ENCODE peak calls at places on chromosomes 6 and 20, in nine cellular contexts. One of them, this sample, is unnamed.

GRCh38 chr6:11042750-11043551 is 1.2 kb downstream of the ELOVL2 start:
- DNase-seq in CD4-positive, CD25-positive, alpha-beta regulatory T cell: no peak
- DNase-seq in AG09319: no peak
- DNase-seq in T-cell: no peak
- DNase-seq in heart right ventricle: peak
- DNase-seq in EL: peak
- DNase-seq in NCI-H2029: peak
- DNase-seq in mucosa of descending colon: no peak
- DNase-seq in NCI-H1105 treated with DMSO at 0.1 percent for 48 hours: peak
- DNase-seq in this sample: no peak

GRCh38 chr6:26175033-26175427 is 87.8 kb downstream of the HFE start:
- DNase-seq in mucosa of descending colon: no peak
- DNase-seq in AG09319: no peak
- DNase-seq in heart right ventricle: no peak
- DNase-seq in EL: no peak
- DNase-seq in T-cell: no peak
- DNase-seq in NCI-H2029: no peak
- DNase-seq in CD4-positive, CD25-positive, alpha-beta regulatory T cell: no peak
- DNase-seq in NCI-H1105 treated with DMSO at 0.1 percent for 48 hours: no peak
- DNase-seq in this sample: no peak

GRCh38 chr20:4894981-4895381 is 106.3 kb downstream of the SLC23A2 start:
- DNase-seq in T-cell: no peak
- DNase-seq in NCI-H2029: no peak
- DNase-seq in heart right ventricle: no peak
- DNase-seq in mucosa of descending colon: no peak
- DNase-seq in CD4-positive, CD25-positive, alpha-beta regulatory T cell: no peak
- DNase-seq in AG09319: no peak
- DNase-seq in NCI-H1105 treated with DMSO at 0.1 percent for 48 hours: no peak
- DNase-seq in EL: no peak
- DNase-seq in this sample: no peak

GRCh38 chr20:9408422-9409300 is 105.7 kb upstream of the LAMP5 start:
- DNase-seq in AG09319: no peak
- DNase-seq in NCI-H2029: peak
- DNase-seq in heart right ventricle: no peak
- DNase-seq in T-cell: no peak
- DNase-seq in CD4-positive, CD25-positive, alpha-beta regulatory T cell: no peak
- DNase-seq in EL: peak
- DNase-seq in mucosa of descending colon: no peak
- DNase-seq in NCI-H1105 treated with DMSO at 0.1 percent for 48 hours: peak
- DNase-seq in this sample: no peak

GRCh38 chr6:89640804-89641203 is 2.3 kb upstream of the LYRM2 start:
- DNase-seq in AG09319: no peak
- DNase-seq in T-cell: no peak
- DNase-seq in heart right ventricle: no peak
- DNase-seq in CD4-positive, CD25-positive, alpha-beta regulatory T cell: no peak
- DNase-seq in NCI-H1105 treated with DMSO at 0.1 percent for 48 hours: no peak
- DNase-seq in mucosa of descending colon: no peak
- DNase-seq in NCI-H2029: no peak
- DNase-seq in EL: peak
- DNase-seq in this sample: no peak

GRCh38 chr6:107690864-107691661 is 133.1 kb downstream of the SCML4 start:
- DNase-seq in NCI-H2029: no peak
- DNase-seq in EL: peak
- DNase-seq in mucosa of descending colon: no peak
- DNase-seq in NCI-H1105 treated with DMSO at 0.1 percent for 48 hours: no peak
- DNase-seq in heart right ventricle: peak
- DNase-seq in AG09319: peak
- DNase-seq in T-cell: no peak
- DNase-seq in CD4-positive, CD25-positive, alpha-beta regulatory T cell: no peak
- DNase-seq in this sample: no peak

GRCh38 chr6:138795809-138796469 is at the start of gene ECT2L:
- DNase-seq in NCI-H1105 treated with DMSO at 0.1 percent for 48 hours: peak
- DNase-seq in heart right ventricle: peak
- DNase-seq in AG09319: peak
- DNase-seq in NCI-H2029: no peak
- DNase-seq in CD4-positive, CD25-positive, alpha-beta regulatory T cell: no peak
- DNase-seq in T-cell: no peak
- DNase-seq in mucosa of descending colon: peak
- DNase-seq in EL: peak
- DNase-seq in this sample: no peak

GRCh38 chr6:11204987-11205386 is 27.5 kb downstream of the NEDD9 start:
- DNase-seq in mucosa of descending colon: no peak
- DNase-seq in T-cell: no peak
- DNase-seq in CD4-positive, CD25-positive, alpha-beta regulatory T cell: no peak
- DNase-seq in EL: no peak
- DNase-seq in heart right ventricle: no peak
- DNase-seq in NCI-H1105 treated with DMSO at 0.1 percent for 48 hours: no peak
- DNase-seq in AG09319: no peak
- DNase-seq in NCI-H2029: no peak
- DNase-seq in this sample: no peak

GRCh38 chr6:110811187-110811586 is 4.1 kb downstream of the CDK19 start:
- DNase-seq in mucosa of descending colon: no peak
- DNase-seq in CD4-positive, CD25-positive, alpha-beta regulatory T cell: no peak
- DNase-seq in heart right ventricle: no peak
- DNase-seq in AG09319: no peak
- DNase-seq in NCI-H1105 treated with DMSO at 0.1 percent for 48 hours: no peak
- DNase-seq in T-cell: no peak
- DNase-seq in NCI-H2029: no peak
- DNase-seq in EL: no peak
- DNase-seq in this sample: no peak

GRCh38 chr6:134111062-134111677 is 58.7 kb upstream of the SLC2A12 start:
- DNase-seq in AG09319: peak
- DNase-seq in NCI-H1105 treated with DMSO at 0.1 percent for 48 hours: peak
- DNase-seq in mucosa of descending colon: no peak
- DNase-seq in EL: peak
- DNase-seq in heart right ventricle: peak
- DNase-seq in T-cell: no peak
- DNase-seq in NCI-H2029: no peak
- DNase-seq in CD4-positive, CD25-positive, alpha-beta regulatory T cell: peak
- DNase-seq in this sample: peak

GRCh38 chr20:49278817-49279676 is 1.2 kb upstream of the ZNFX1 start:
- DNase-seq in NCI-H1105 treated with DMSO at 0.1 percent for 48 hours: peak
- DNase-seq in NCI-H2029: no peak
- DNase-seq in mucosa of descending colon: peak
- DNase-seq in AG09319: no peak
- DNase-seq in heart right ventricle: no peak
- DNase-seq in T-cell: no peak
- DNase-seq in EL: peak
- DNase-seq in CD4-positive, CD25-positive, alpha-beta regulatory T cell: peak
- DNase-seq in this sample: no peak

GRCh38 chr6:21393426-21394165 is 200.0 kb upstream of the SOX4 start:
- DNase-seq in NCI-H2029: no peak
- DNase-seq in EL: no peak
- DNase-seq in mucosa of descending colon: no peak
- DNase-seq in CD4-positive, CD25-positive, alpha-beta regulatory T cell: no peak
- DNase-seq in T-cell: no peak
- DNase-seq in NCI-H1105 treated with DMSO at 0.1 percent for 48 hours: no peak
- DNase-seq in AG09319: no peak
- DNase-seq in heart right ventricle: no peak
- DNase-seq in this sample: no peak

GRCh38 chr6:144379356-144379755 is 94.2 kb downstream of the UTRN start:
- DNase-seq in NCI-H2029: no peak
- DNase-seq in heart right ventricle: no peak
- DNase-seq in CD4-positive, CD25-positive, alpha-beta regulatory T cell: no peak
- DNase-seq in mucosa of descending colon: no peak
- DNase-seq in NCI-H1105 treated with DMSO at 0.1 percent for 48 hours: no peak
- DNase-seq in T-cell: no peak
- DNase-seq in AG09319: no peak
- DNase-seq in EL: peak
- DNase-seq in this sample: no peak

GRCh38 chr20:16020971-16021370 is 552.3 kb downstream of the KIF16B start:
- DNase-seq in T-cell: no peak
- DNase-seq in NCI-H1105 treated with DMSO at 0.1 percent for 48 hours: no peak
- DNase-seq in mucosa of descending colon: no peak
- DNase-seq in AG09319: no peak
- DNase-seq in CD4-positive, CD25-positive, alpha-beta regulatory T cell: no peak
- DNase-seq in heart right ventricle: no peak
- DNase-seq in NCI-H2029: no peak
- DNase-seq in EL: peak
- DNase-seq in this sample: no peak

GRCh38 chr6:25684565-25684964 is 32.5 kb downstream of the SCGN start:
- DNase-seq in EL: no peak
- DNase-seq in T-cell: no peak
- DNase-seq in heart right ventricle: no peak
- DNase-seq in mucosa of descending colon: no peak
- DNase-seq in NCI-H2029: no peak
- DNase-seq in NCI-H1105 treated with DMSO at 0.1 percent for 48 hours: no peak
- DNase-seq in AG09319: no peak
- DNase-seq in CD4-positive, CD25-positive, alpha-beta regulatory T cell: no peak
- DNase-seq in this sample: no peak

GRCh38 chr6:28269492-28269891 is 2.5 kb downstream of the ZSCAN26 start:
- DNase-seq in EL: peak
- DNase-seq in AG09319: no peak
- DNase-seq in NCI-H1105 treated with DMSO at 0.1 percent for 48 hours: no peak
- DNase-seq in heart right ventricle: no peak
- DNase-seq in CD4-positive, CD25-positive, alpha-beta regulatory T cell: no peak
- DNase-seq in T-cell: no peak
- DNase-seq in NCI-H2029: no peak
- DNase-seq in mucosa of descending colon: no peak
- DNase-seq in this sample: no peak

GRCh38 chr20:35768731-35769664 is 2.8 kb upstream of the PHF20 start:
- DNase-seq in T-cell: no peak
- DNase-seq in mucosa of descending colon: peak
- DNase-seq in heart right ventricle: peak
- DNase-seq in EL: peak
- DNase-seq in NCI-H2029: peak
- DNase-seq in AG09319: peak
- DNase-seq in NCI-H1105 treated with DMSO at 0.1 percent for 48 hours: peak
- DNase-seq in CD4-positive, CD25-positive, alpha-beta regulatory T cell: peak
- DNase-seq in this sample: peak

This sample was measured in NCI-H1092 treated with DMSO at 0.1 percent for 48 hours.